ENCODE peak calls at places on chromosome 21, in ten cellular contexts. I is ascending aorta, A is aorta, X is fibroblast of lung, V is tibial artery, N is gastrocnemius medialis, R is cardiac muscle cell, S is Peyer's patch, Q is kidney epithelial cell, G is SJSA1. F is an unnamed sample.

GRCh38 chr21:43343992-43344886 is 82.7 kb downstream of the SIK1 start:
- DNase-seq in I (no peak), S (no peak), X (no peak), V (no peak), G (peak; percentile 54), R (no peak), A (no peak), N (no peak), Q (no peak), F (peak; percentile 57)

GRCh38 chr21:32334980-32335471 is 36.4 kb downstream of the MRAP start:
- DNase-seq in A (no peak), R (no peak), S (no peak), I (no peak), G (no peak), X (peak; percentile 56), Q (no peak), N (no peak), V (no peak), F (no peak)

GRCh38 chr21:15063081-15063820 is 1.5 kb downstream of the NRIP1 start:
- DNase-seq in G (peak; percentile 64), S (peak; percentile 53), R (peak; percentile 40), N (no peak), A (no peak), V (no peak), X (peak; percentile 50), I (no peak), Q (no peak), F (peak; percentile 84)

GRCh38 chr21:43278766-43279577 is 110.2 kb downstream of the CRYAA start:
- DNase-seq in I (no peak), Q (no peak), R (no peak), X (no peak), S (no peak), G (no peak), V (no peak), N (no peak), A (no peak), F (no peak)

GRCh38 chr21:15421947-15422346 is 307.8 kb upstream of the USP25 start:
- DNase-seq in I (no peak), S (no peak), X (peak; percentile 77), Q (peak; percentile 34), G (no peak), N (no peak), A (no peak), R (peak; percentile 31), V (no peak), F (peak; percentile 94)

GRCh38 chr21:16979574-16979973 is 533.3 kb upstream of the CXADR start:
- DNase-seq in G (no peak), S (no peak), N (no peak), X (no peak), Q (no peak), V (no peak), R (no peak), A (no peak), I (no peak), F (no peak)

GRCh38 chr21:39422468-39423241 is 22.9 kb downstream of the LCA5L start:
- DNase-seq in N (no peak), X (no peak), S (no peak), A (no peak), I (no peak), G (no peak), V (no peak), R (no peak), Q (no peak), F (peak; percentile 11)

GRCh38 chr21:20997308-20997632 is 939 bp upstream of the NCAM2 start:
- DNase-seq in R (peak; percentile 13), Q (no peak), A (no peak), V (no peak), I (no peak), N (no peak), G (no peak), X (no peak), S (no peak), F (no peak)

GRCh38 chr21:29232601-29233541 is 65.9 kb upstream of the BACH1 start:
- DNase-seq in R (peak; percentile 50), A (no peak), S (no peak), N (no peak), G (peak; percentile 31), X (peak; percentile 77), Q (peak; percentile 38), V (no peak), I (no peak), F (peak; percentile 73)

GRCh38 chr21:27298465-27298864 is 331.6 kb upstream of the ADAMTS5 start:
- DNase-seq in A (no peak), S (no peak), G (no peak), I (no peak), R (no peak), Q (no peak), N (peak; percentile 15), X (no peak), V (no peak), F (no peak)

GRCh38 chr21:45709696-45710268 is 66.3 kb downstream of the PCBP3 start:
- DNase-seq in G (no peak), I (no peak), S (no peak), N (no peak), A (no peak), V (no peak), Q (no peak), X (no peak), R (no peak), F (no peak)
- H3K27me3 ChIP-seq in G (no peaks in the 10 kb centered on the region), I (no peaks in the 10 kb centered on the region), S (no peaks in the 10 kb centered on the region), N (no peaks in the 10 kb centered on the region), A (no peaks in the 10 kb centered on the region), V (no peaks in the 10 kb centered on the region), Q (peaks cover 5% of the 10 kb centered on the region), X (no peaks in the 10 kb centered on the region), R (no peaks in the 10 kb centered on the region), F (no peaks in the 10 kb centered on the region)

DNA sequence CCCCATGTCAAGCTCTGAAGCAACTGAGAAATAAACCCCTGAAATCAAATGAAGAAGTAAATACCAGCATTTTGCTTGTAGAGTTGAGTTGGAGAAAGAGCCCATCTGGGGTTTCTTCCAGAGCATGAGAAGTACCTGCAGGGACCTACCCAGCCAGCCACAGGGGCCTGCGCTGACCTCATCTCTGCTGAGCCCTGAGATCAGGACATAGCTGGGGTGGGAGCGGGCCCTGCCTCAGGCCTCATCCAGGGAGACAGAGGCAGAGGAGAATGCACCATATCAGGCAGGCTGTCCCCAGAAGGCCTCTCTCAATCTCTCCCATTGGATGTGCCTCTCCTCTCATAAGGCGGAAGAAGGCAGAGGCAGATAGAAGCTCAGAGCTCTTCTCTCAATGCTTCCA is 27.6 kb downstream of the RUNX1 start:
- DNase-seq in X (no peak), S (no peak), Q (no peak), G (no peak), V (no peak), R (no peak), N (no peak), I (no peak), A (no peak), F (no peak)
- H3K36me3 ChIP-seq in X (no peaks in the 10 kb centered on the region), S (no peaks in the 10 kb centered on the region), Q (no peaks in the 10 kb centered on the region), G (no peaks in the 10 kb centered on the region), V (no peaks in the 10 kb centered on the region), R (no peaks in the 10 kb centered on the region), N (no peaks in the 10 kb centered on the region), I (no peaks in the 10 kb centered on the region), A (no peaks in the 10 kb centered on the region), F (no peaks in the 10 kb centered on the region)

GRCh38 chr21:42245348-42246185 is 26.6 kb downstream of the ABCG1 start:
- DNase-seq in Q (no peak), A (peak; percentile 65), N (no peak), R (no peak), I (no peak), G (no peak), V (no peak), S (no peak), X (no peak), F (no peak)
- H3K27me3 ChIP-seq in Q (peaks cover 18% of the 10 kb centered on the region), A (no peaks in the 10 kb centered on the region), N (no peaks in the 10 kb centered on the region), R (no peaks in the 10 kb centered on the region), I (no peaks in the 10 kb centered on the region), G (no peaks in the 10 kb centered on the region), V (no peaks in the 10 kb centered on the region), S (no peaks in the 10 kb centered on the region), X (no peaks in the 10 kb centered on the region), F (no peaks in the 10 kb centered on the region)

GRCh38 chr21:41443562-41443961 is 17.5 kb downstream of the MX1 start:
- DNase-seq in N (no peak), S (no peak), V (no peak), G (no peak), X (no peak), R (no peak), I (peak; percentile 41), Q (no peak), A (no peak), F (no peak)

GRCh38 chr21:41445465-41445862 is 19.4 kb downstream of the MX1 start:
- DNase-seq in X (no peak), I (peak; percentile 38), R (peak; percentile 66), N (no peak), G (no peak), S (no peak), Q (no peak), A (no peak), V (no peak), F (no peak)

GRCh38 chr21:41441546-41441945 is 15.5 kb downstream of the MX1 start:
- DNase-seq in G (no peak), N (no peak), V (no peak), X (no peak), S (no peak), R (no peak), Q (no peak), A (no peak), I (peak; percentile 52), F (no peak)

GRCh38 chr21:41444703-41445464 is 18.8 kb downstream of the MX1 start:
- DNase-seq in N (no peak), G (no peak), S (no peak), X (no peak), A (no peak), R (no peak), V (no peak), I (peak; percentile 28), Q (no peak), F (no peak)

DNA sequence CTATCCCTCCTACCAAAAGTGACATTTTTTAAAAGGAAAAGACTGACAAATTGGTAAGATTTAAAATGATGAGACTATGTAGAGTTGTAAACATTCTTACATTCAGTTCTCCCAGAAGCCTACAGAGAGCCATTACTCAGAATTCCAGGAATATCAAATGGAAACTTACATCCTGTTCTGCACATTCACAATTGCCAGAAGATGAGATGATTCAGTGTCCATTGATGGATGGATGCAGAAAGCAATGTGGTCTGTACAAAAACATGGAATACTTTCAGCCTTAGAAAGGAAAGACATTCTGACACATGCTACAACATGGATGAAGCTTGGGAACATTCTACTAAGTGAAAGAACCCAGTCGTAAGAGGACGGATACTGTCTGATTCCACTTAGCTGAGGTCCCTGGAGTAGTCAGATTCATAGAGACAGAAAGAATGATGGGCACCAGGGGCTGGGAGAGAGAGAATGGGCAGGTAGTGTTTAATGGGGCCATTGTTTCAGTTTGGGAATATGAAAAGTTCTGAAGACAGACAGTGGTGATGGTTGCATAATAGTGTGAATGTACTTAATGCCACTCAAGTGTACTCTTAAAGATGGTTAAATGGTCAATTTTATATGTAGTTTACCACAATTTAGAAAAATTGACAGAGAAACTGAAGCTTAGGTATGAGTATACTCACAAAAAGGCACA is 16.6 kb downstream of the MX1 start:
- DNase-seq in R (no peak), N (no peak), A (no peak), V (no peak), S (no peak), X (peak; percentile 66), Q (no peak), G (no peak), I (no peak), F (no peak)
- H3K36me3 ChIP-seq in R (no peaks in the 10 kb centered on the region), N (no peaks in the 10 kb centered on the region), A (peaks cover 12% of the 10 kb centered on the region), V (peaks cover 75% of the 10 kb centered on the region), S (no peaks in the 10 kb centered on the region), X (no peaks in the 10 kb centered on the region), Q (no peaks in the 10 kb centered on the region), G (no peaks in the 10 kb centered on the region), I (peaks cover 53% of the 10 kb centered on the region), F (no peaks in the 10 kb centered on the region)

GRCh38 chr21:44720170-44720569 is 8.8 kb upstream of the TSPEAR start:
- DNase-seq in S (no peak), G (no peak), N (no peak), Q (no peak), I (no peak), A (no peak), V (no peak), R (no peak), X (no peak), F (no peak)
- H3K27me3 ChIP-seq in S (peaks cover 6% of the 10 kb centered on the region), G (peaks cover 34% of the 10 kb centered on the region), N (peaks cover 54% of the 10 kb centered on the region), Q (peaks cover 31% of the 10 kb centered on the region), I (no peaks in the 10 kb centered on the region), A (no peaks in the 10 kb centered on the region), V (no peaks in the 10 kb centered on the region), R (peaks cover 3% of the 10 kb centered on the region), X (peaks cover 14% of the 10 kb centered on the region), F (peaks cover 2% of the 10 kb centered on the region)